ENCODE peak calls at places on chromosomes 16 and 17, in ten cellular contexts. S is PC-9, H is left ventricle myocardium inferior, U is GM23248, K is right atrium auricular region, W is A673, A is aorta, E is tibial nerve, L is fibroblast of lung, X is mesenchymal stem cell. O is an unnamed sample. For H3K4me1, the result is how much of the 10 kb centered on the place peaks cover.

GRCh38 chr16:27390157-27390556 is 11.8 kb upstream of the IL21R start:
- DNase-seq in S (no peak), H (no peak), U (no peak), K (no peak), W (no peak), A (no peak), E (no peak), L (no peak), X (no peak), O (no peak)

GRCh38 chr16:30786936-30787612 is at the start of gene ZNF629:
- DNase-seq in S (peak), H (peak), U (peak), K (peak), W (peak), A (peak), E (peak), L (peak), X (peak), O (peak)

GRCh38 chr17:67566656-67567055 is 151.1 kb upstream of the NOL11 start:
- DNase-seq in S (no peak), H (no peak), U (no peak), K (no peak), W (no peak), A (no peak), E (no peak), L (no peak), X (no peak), O (no peak)

GRCh38 chr16:73095885-73096341 is 48.0 kb upstream of the ZFHX3 start:
- DNase-seq in S (no peak), H (no peak), U (peak), K (no peak), W (peak), A (no peak), E (no peak), L (no peak), X (no peak), O (no peak)

GRCh38 chr16:51707666-51708065 is 556.6 kb upstream of the SALL1 start:
- DNase-seq in S (no peak), H (no peak), U (no peak), K (no peak), W (no peak), A (no peak), E (no peak), L (no peak), X (no peak), O (no peak)

GRCh38 chr17:60641810-60642220 is 35.8 kb upstream of the BCAS3 start:
- DNase-seq in S (peak), H (no peak), U (peak), K (peak), W (peak), A (peak), E (peak), L (peak), X (peak), O (no peak)

GRCh38 chr16:65598626-65599025 is 476.8 kb upstream of the CDH11 start:
- DNase-seq in S (no peak), H (no peak), U (no peak), K (no peak), W (no peak), A (no peak), E (no peak), L (no peak), X (no peak), O (no peak)

GRCh38 chr17:17605747-17606083 is 14.2 kb upstream of the PEMT start:
- DNase-seq in S (no peak), H (no peak), U (peak), K (no peak), W (no peak), A (no peak), E (no peak), L (peak), X (peak), O (no peak)

GRCh38 chr16:4701791-4702465 is 8.6 kb downstream of the NUDT16L1 start:
- DNase-seq in S (no peak), H (no peak), U (no peak), K (no peak), W (no peak), A (no peak), E (no peak), L (no peak), X (no peak), O (no peak)

DNA sequence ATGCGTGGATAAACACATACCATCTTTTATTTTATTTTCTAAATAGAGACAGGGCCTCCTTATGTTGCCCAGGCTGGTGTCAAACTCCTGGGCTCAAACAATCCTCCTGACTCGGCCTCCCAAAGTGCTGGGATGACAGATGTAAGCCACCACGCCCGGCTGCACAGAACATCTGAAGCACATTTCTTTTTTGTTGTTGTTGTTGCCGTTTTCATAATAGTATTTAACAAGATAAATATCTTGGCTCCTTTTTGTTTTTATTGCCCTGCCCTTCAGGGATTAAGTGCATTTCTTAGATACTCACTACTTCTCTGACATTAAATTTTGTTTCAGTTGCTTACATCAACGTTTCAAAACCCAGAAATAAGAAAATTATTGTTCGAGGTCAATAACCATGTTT is 37.4 kb downstream of the ANKRD11 start:
- DNase-seq in S (no peak), H (no peak), U (no peak), K (no peak), W (no peak), A (no peak), E (no peak), L (no peak), X (no peak), O (no peak)
- H3K4me1 ChIP-seq in S (under half), H (half or more), U (under half), K (under half), W (under half), A (under half), E (under half), L (under half), X (under half), O (half or more)

DNA sequence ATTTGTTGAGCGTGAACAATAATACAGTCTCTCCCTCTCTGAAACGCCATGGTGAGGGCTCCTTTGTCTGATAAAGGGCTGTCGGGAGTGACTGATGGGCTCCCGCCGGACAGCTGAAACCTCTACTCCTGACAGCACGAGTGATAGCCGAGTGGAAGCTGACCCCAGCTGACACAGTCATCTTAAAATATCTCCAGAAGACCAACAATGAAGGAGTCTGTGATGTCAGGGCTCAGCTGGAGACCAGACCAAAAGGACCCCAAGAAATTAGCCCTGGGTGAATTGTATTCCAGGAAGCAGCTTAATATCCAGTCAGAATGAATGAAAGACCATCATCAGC is 22.4 kb downstream of the CCDC182 start:
- DNase-seq in S (no peak), H (no peak), U (no peak), K (no peak), W (no peak), A (no peak), E (no peak), L (no peak), X (no peak), O (no peak)
- H3K4me3 ChIP-seq in S (no peak), H (no peak), U (no peak), K (no peak), W (no peak), A (no peak), E (no peak), L (no peak), X (no peak), O (no peak)

DNA sequence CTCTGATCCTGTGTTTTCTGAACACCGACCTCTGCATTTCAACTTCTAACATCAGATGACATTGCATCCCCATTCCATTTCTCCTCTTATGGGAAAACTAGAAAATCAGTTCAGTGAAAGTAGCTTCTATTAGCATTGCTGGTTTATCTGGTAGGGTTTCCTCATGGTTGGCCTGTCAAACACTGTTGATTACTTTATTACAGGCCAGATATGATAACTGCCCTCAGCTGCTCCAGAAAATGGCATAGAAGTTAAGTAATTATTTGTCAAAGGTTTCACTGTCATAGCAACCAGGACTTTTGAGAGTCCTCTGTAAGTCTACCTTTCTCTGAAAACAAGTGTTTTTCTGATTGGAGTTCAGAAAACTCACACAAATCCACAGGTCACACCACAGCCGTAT is 3.0 kb downstream of the GFOD2 start:
- DNase-seq in S (no peak), H (no peak), U (no peak), K (no peak), W (no peak), A (no peak), E (no peak), L (no peak), X (no peak), O (no peak)
- H3K27ac ChIP-seq in S (no peak), H (no peak), U (no peak), K (no peak), W (no peak), A (no peak), E (no peak), L (no peak), X (no peak), O (no peak)

GRCh38 chr17:563646-564045 is 151.0 kb downstream of the VPS53 start:
- DNase-seq in S (no peak), H (no peak), U (no peak), K (no peak), W (no peak), A (no peak), E (no peak), L (no peak), X (no peak), O (no peak)

GRCh38 chr17:562174-562573 is 152.5 kb downstream of the VPS53 start:
- DNase-seq in S (no peak), H (no peak), U (no peak), K (no peak), W (no peak), A (no peak), E (no peak), L (no peak), X (peak), O (no peak)

GRCh38 chr17:564526-564925 is 150.1 kb downstream of the VPS53 start:
- DNase-seq in S (no peak), H (no peak), U (no peak), K (no peak), W (no peak), A (no peak), E (no peak), L (no peak), X (no peak), O (no peak)

GRCh38 chr17:561118-561517 is 153.5 kb downstream of the VPS53 start:
- DNase-seq in S (no peak), H (no peak), U (peak), K (no peak), W (no peak), A (no peak), E (no peak), L (peak), X (peak), O (no peak)

GRCh38 chr17:565506-565905 is 149.1 kb downstream of the VPS53 start:
- DNase-seq in S (no peak), H (no peak), U (peak), K (no peak), W (no peak), A (no peak), E (no peak), L (no peak), X (no peak), O (no peak)
- H3K4me1 ChIP-seq in S (under half), H (under half), U (under half), K (under half), W (under half), A (under half), E (under half), L (under half), X (under half), O (under half)

GRCh38 chr17:42388381-42389134 is at the start of gene STAT3:
- DNase-seq in S (peak), H (peak), U (peak), K (peak), W (peak), A (peak), E (peak), L (peak), X (peak), O (peak)
- H3K4me3 ChIP-seq in S (peak), H (peak), U (peak), K (peak), W (peak), A (peak), E (peak), L (peak), X (peak), O (peak)

GRCh38 chr17:77325826-77326581 is 185.2 kb downstream of the SEC14L1 start:
- DNase-seq in S (no peak), H (no peak), U (peak), K (peak), W (no peak), A (no peak), E (no peak), L (no peak), X (no peak), O (no peak)
- H3K27ac ChIP-seq in S (no peak), H (peak), U (peak), K (peak), W (no peak), A (peak), E (peak), L (peak), X (peak), O (peak)

DNA sequence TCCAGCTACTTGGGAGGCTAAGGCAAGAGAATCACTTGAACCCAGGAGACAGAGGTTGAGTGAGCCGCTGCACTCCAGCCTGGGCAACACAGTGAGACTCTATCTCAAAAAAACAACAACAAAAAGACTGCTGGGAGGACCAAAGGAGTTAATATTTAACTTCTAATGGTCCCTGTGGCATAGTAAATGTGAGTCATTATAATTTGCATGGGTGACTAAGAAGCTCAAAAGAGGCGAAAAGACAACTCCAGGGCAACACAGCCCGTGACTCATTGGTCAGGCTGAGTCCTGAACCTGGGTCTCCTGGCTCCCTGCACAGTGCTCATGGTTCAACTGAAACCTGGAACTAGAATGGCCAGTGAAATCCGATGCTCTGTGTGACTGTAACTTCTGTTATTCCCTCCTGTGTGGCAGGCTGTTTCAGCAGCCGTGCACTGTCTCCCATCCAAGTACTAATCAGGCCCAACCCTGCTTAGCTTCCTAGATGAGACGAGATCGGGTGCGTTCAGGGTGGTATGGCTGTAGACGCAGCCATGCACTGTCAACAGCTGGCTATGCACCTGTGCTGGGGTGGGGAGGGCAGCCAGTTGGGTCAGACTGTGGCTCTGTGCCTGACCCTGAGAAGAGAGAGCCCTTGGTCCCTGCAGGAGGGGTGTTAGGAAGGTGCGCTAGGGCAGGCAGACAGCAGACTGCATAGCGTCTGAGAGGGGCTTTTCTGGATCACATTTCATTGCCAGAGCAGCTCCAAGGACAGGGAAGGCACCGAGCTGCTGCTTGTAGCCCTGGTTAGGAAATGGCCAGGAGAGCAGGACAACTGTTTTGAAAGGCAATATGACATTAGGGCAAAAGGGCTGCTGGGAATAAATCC is 14.5 kb upstream of the GPRC5C start:
- DNase-seq in S (peak), H (no peak), U (peak), K (no peak), W (no peak), A (no peak), E (no peak), L (no peak), X (peak), O (peak)
- H3K4me1 ChIP-seq in S (under half), H (under half), U (under half), K (under half), W (under half), A (under half), E (under half), L (under half), X (under half), O (under half)

GRCh38 chr17:83082435-83082834 is 3.0 kb downstream of the METRNL start:
- DNase-seq in S (no peak), H (no peak), U (no peak), K (no peak), W (no peak), A (no peak), E (no peak), L (no peak), X (no peak), O (no peak)
- H3K4me3 ChIP-seq in S (no peak), H (peak), U (peak), K (no peak), W (no peak), A (no peak), E (no peak), L (peak), X (peak), O (peak)